ENCODE peak calls at places on chromosomes 3 and 15, in ten cellular contexts. A is lung; Q is EH; G is stimulated activated CD8-positive, alpha-beta memory T cell treated with anti-CD3 and anti-CD28 coated beads, Interleukin-4, amount 100 ng/mL, for 24 hours; M is memory B cell; L is kidney epithelial cell; W is stimulated activated CD4-positive, alpha-beta T cell treated with anti-CD3 and anti-CD28 coated beads, Interleukin-1b, Interleukin-23, amount 100 ng/mL, for 1 hour; N is endothelial cell; X is psoas muscle; R is activated CD4-positive, CD25-positive, alpha-beta regulatory T cell. E is an unnamed sample.

GRCh38 chr3:138326866-138327595 is 2.6 kb downstream of the NME9 start:
- DNase-seq in A (no peak), Q (no peak), G (no peak), M (no peak), L (no peak), W (no peak), N (no peak), X (no peak), R (no peak), E (no peak)

GRCh38 chr3:354433-354832 is 157.9 kb downstream of the CHL1 start:
- DNase-seq in A (peak), Q (peak), G (no peak), M (peak), L (no peak), W (no peak), N (peak), X (no peak), R (no peak), E (peak)

GRCh38 chr15:37891754-37892368 is 42.6 kb upstream of the TMCO5A start:
- DNase-seq in A (no peak), Q (peak), G (no peak), M (no peak), L (no peak), W (no peak), N (no peak), X (no peak), R (no peak), E (peak)

GRCh38 chr3:88141458-88142083 is 8.2 kb upstream of the C3orf38 start:
- DNase-seq in A (no peak), Q (peak), G (no peak), M (no peak), L (no peak), W (no peak), N (no peak), X (no peak), R (no peak), E (peak)

GRCh38 chr3:69129531-69129930 is 7.1 kb upstream of the LMOD3 start:
- DNase-seq in A (no peak), Q (peak), G (no peak), M (no peak), L (no peak), W (no peak), N (no peak), X (no peak), R (no peak), E (peak)

GRCh38 chr3:122103821-122104514 is 48.8 kb downstream of the CD86 start:
- DNase-seq in A (no peak), Q (no peak), G (no peak), M (no peak), L (no peak), W (no peak), N (no peak), X (no peak), R (no peak), E (no peak)

GRCh38 chr3:83843716-83844115 is 1115.1 kb upstream of the CADM2 start:
- DNase-seq in A (no peak), Q (no peak), G (no peak), M (no peak), L (peak), W (no peak), N (no peak), X (no peak), R (no peak), E (no peak)

GRCh38 chr3:96756516-96756915 is 57.9 kb upstream of the EPHA6 start:
- DNase-seq in A (no peak), Q (no peak), G (no peak), M (no peak), L (no peak), W (no peak), N (no peak), X (no peak), R (no peak), E (no peak)

GRCh38 chr15:90883526-90883931 is 775 bp upstream of the FES start:
- DNase-seq in A (no peak), Q (peak), G (no peak), M (no peak), L (no peak), W (no peak), N (no peak), X (peak), R (no peak), E (peak)

GRCh38 chr15:78879517-78880241 is 7.0 kb downstream of the MORF4L1 start:
- DNase-seq in A (no peak), Q (peak), G (no peak), M (no peak), L (no peak), W (no peak), N (no peak), X (no peak), R (no peak), E (peak)

GRCh38 chr15:90552162-90552928 is 22.6 kb downstream of the CRTC3 start:
- DNase-seq in A (no peak), Q (peak), G (no peak), M (no peak), L (peak), W (no peak), N (no peak), X (peak), R (no peak), E (peak)

GRCh38 chr3:178960191-178960590 is 111.4 kb downstream of the ZMAT3 start:
- DNase-seq in A (no peak), Q (peak), G (no peak), M (no peak), L (no peak), W (no peak), N (no peak), X (no peak), R (no peak), E (no peak)

GRCh38 chr3:59064728-59065127 is 14.9 kb upstream of the CFAP20DC start:
- DNase-seq in A (no peak), Q (no peak), G (no peak), M (no peak), L (no peak), W (no peak), N (no peak), X (no peak), R (no peak), E (no peak)

GRCh38 chr3:30448946-30449686 is 157.3 kb upstream of the TGFBR2 start:
- DNase-seq in A (no peak), Q (peak), G (no peak), M (no peak), L (no peak), W (no peak), N (no peak), X (no peak), R (no peak), E (no peak)

GRCh38 chr3:184289426-184289938 is 9.6 kb upstream of the PSMD2 start:
- DNase-seq in A (peak), Q (peak), G (peak), M (peak), L (no peak), W (peak), N (peak), X (peak), R (peak), E (peak)

GRCh38 chr15:57218826-57219576 is 157.3 kb upstream of the CGNL1 start:
- DNase-seq in A (no peak), Q (peak), G (no peak), M (peak), L (peak), W (no peak), N (no peak), X (no peak), R (no peak), E (peak)

GRCh38 chr3:139378587-139378986 is 10.9 kb downstream of the COPB2 start:
- DNase-seq in A (no peak), Q (no peak), G (no peak), M (no peak), L (no peak), W (no peak), N (no peak), X (no peak), R (no peak), E (no peak)

GRCh38 chr3:188151438-188151837 is 2.5 kb upstream of the LPP start:
- DNase-seq in A (no peak), Q (peak), G (no peak), M (no peak), L (no peak), W (no peak), N (no peak), X (no peak), R (no peak), E (peak)

GRCh38 chr15:34753236-34753894 is 1.4 kb downstream of the GJD2 start:
- DNase-seq in A (no peak), Q (peak), G (no peak), M (no peak), L (peak), W (no peak), N (peak), X (no peak), R (no peak), E (peak)

GRCh38 chr3:182909318-182910040 is 70.9 kb downstream of the DCUN1D1 start:
- DNase-seq in A (no peak), Q (peak), G (no peak), M (no peak), L (peak), W (no peak), N (no peak), X (no peak), R (no peak), E (no peak)

GRCh38 chr15:33022629-33023028 is 171.9 kb downstream of the FMN1 start:
- DNase-seq in A (peak), Q (peak), G (no peak), M (no peak), L (no peak), W (no peak), N (peak), X (peak), R (no peak), E (peak)

GRCh38 chr3:20071182-20071581 is 30.9 kb downstream of the KAT2B start:
- DNase-seq in A (no peak), Q (no peak), G (no peak), M (no peak), L (no peak), W (no peak), N (no peak), X (no peak), R (no peak), E (no peak)

GRCh38 chr3:71271616-71272015 is 311.9 kb downstream of the FOXP1 start:
- DNase-seq in A (no peak), Q (no peak), G (no peak), M (no peak), L (no peak), W (no peak), N (no peak), X (no peak), R (no peak), E (no peak)

GRCh38 chr3:105876745-105877624 is 8.2 kb upstream of the CBLB start:
- DNase-seq in A (no peak), Q (no peak), G (no peak), M (no peak), L (no peak), W (no peak), N (no peak), X (no peak), R (no peak), E (no peak)

GRCh38 chr15:94029495-94029894 is 201.9 kb upstream of the MCTP2 start:
- DNase-seq in A (no peak), Q (peak), G (no peak), M (no peak), L (peak), W (no peak), N (no peak), X (no peak), R (no peak), E (peak)

GRCh38 chr15:70853270-70853854 is 595 bp downstream of the LARP6 start:
- DNase-seq in A (no peak), Q (peak), G (no peak), M (no peak), L (no peak), W (no peak), N (peak), X (peak), R (no peak), E (peak)

GRCh38 chr3:191066669-191067068 is 132.4 kb upstream of the OSTN start:
- DNase-seq in A (no peak), Q (peak), G (no peak), M (no peak), L (peak), W (no peak), N (no peak), X (no peak), R (no peak), E (peak)

GRCh38 chr3:137709011-137709601 is 55.0 kb upstream of the SOX14 start:
- DNase-seq in A (no peak), Q (no peak), G (no peak), M (no peak), L (no peak), W (no peak), N (peak), X (no peak), R (no peak), E (peak)

GRCh38 chr3:22360977-22361376 is 610.0 kb upstream of the ZNF385D start:
- DNase-seq in A (no peak), Q (no peak), G (no peak), M (no peak), L (no peak), W (no peak), N (no peak), X (no peak), R (no peak), E (no peak)

GRCh38 chr3:158167737-158168469 is 58.0 kb downstream of the RSRC1 start:
- DNase-seq in A (no peak), Q (peak), G (no peak), M (no peak), L (peak), W (no peak), N (no peak), X (no peak), R (no peak), E (peak)

GRCh38 chr3:190586631-190587000 is 72.7 kb downstream of the IL1RAP start:
- DNase-seq in A (no peak), Q (peak), G (no peak), M (no peak), L (peak), W (no peak), N (no peak), X (no peak), R (peak), E (peak)

GRCh38 chr3:2303567-2303966 is 204.9 kb downstream of the CNTN4 start:
- DNase-seq in A (no peak), Q (no peak), G (no peak), M (no peak), L (peak), W (no peak), N (no peak), X (no peak), R (no peak), E (no peak)

GRCh38 chr15:23538657-23539056 is 26.8 kb upstream of the MKRN3 start:
- DNase-seq in A (no peak), Q (no peak), G (no peak), M (no peak), L (no peak), W (no peak), N (no peak), X (no peak), R (no peak), E (no peak)

GRCh38 chr3:48411041-48411588 is 18.8 kb downstream of the PLXNB1 start:
- DNase-seq in A (no peak), Q (no peak), G (no peak), M (no peak), L (no peak), W (no peak), N (no peak), X (no peak), R (no peak), E (no peak)

GRCh38 chr3:123880998-123881561 is 3.1 kb downstream of the MYLK start:
- DNase-seq in A (no peak), Q (peak), G (no peak), M (no peak), L (no peak), W (no peak), N (peak), X (no peak), R (no peak), E (peak)

GRCh38 chr15:68730491-68731317 is 90.0 kb downstream of the ANP32A start:
- DNase-seq in A (peak), Q (peak), G (no peak), M (no peak), L (peak), W (no peak), N (peak), X (peak), R (no peak), E (peak)

GRCh38 chr3:169325821-169326220 is 337.7 kb downstream of the MECOM start:
- DNase-seq in A (no peak), Q (no peak), G (no peak), M (no peak), L (no peak), W (no peak), N (no peak), X (no peak), R (no peak), E (no peak)

GRCh38 chr3:76065975-76066374 is 280.6 kb upstream of the ZNF717 start:
- DNase-seq in A (no peak), Q (no peak), G (no peak), M (no peak), L (no peak), W (no peak), N (no peak), X (no peak), R (no peak), E (no peak)

E was measured in EL.